ENCODE peak calls at places on chromosomes 2 and 18, in five cellular contexts. One of them, this sample, is unnamed.

GRCh38 chr2:241102239-241102803 is at the start of gene MTERF4:
- DNase-seq in mammary epithelial cell: peak; percentile 87
- DNase-seq in mesenchymal stem cell: peak; percentile 85
- DNase-seq in kidney: peak; percentile 96
- DNase-seq in IMR-90: peak; percentile 76
- DNase-seq in this sample: peak; percentile 83

GRCh38 chr2:219570924-219571310 is 422 bp downstream of the OBSL1 start:
- DNase-seq in mammary epithelial cell: peak; percentile 8
- DNase-seq in mesenchymal stem cell: no peak
- DNase-seq in kidney: peak; percentile 81
- DNase-seq in IMR-90: peak; percentile 12
- DNase-seq in this sample: no peak

GRCh38 chr2:167215595-167215994 is 327.3 kb downstream of the XIRP2 start:
- DNase-seq in mammary epithelial cell: no peak
- DNase-seq in mesenchymal stem cell: no peak
- DNase-seq in kidney: peak; percentile 75
- DNase-seq in IMR-90: no peak
- DNase-seq in this sample: no peak

GRCh38 chr2:125581561-125581960 is 1074.4 kb upstream of the GYPC start:
- DNase-seq in mammary epithelial cell: no peak
- DNase-seq in mesenchymal stem cell: no peak
- DNase-seq in kidney: no peak
- DNase-seq in IMR-90: no peak
- DNase-seq in this sample: no peak

GRCh38 chr2:4992226-4992625 is 700.0 kb upstream of the SOX11 start:
- DNase-seq in mammary epithelial cell: no peak
- DNase-seq in mesenchymal stem cell: no peak
- DNase-seq in kidney: no peak
- DNase-seq in IMR-90: no peak
- DNase-seq in this sample: no peak

GRCh38 chr2:208358758-208359631 is 47.6 kb upstream of the PTH2R start:
- DNase-seq in mammary epithelial cell: no peak
- DNase-seq in mesenchymal stem cell: no peak
- DNase-seq in kidney: no peak
- DNase-seq in IMR-90: no peak
- DNase-seq in this sample: no peak

GRCh38 chr2:25001329-25001637 is 29.5 kb upstream of the DNAJC27 start:
- DNase-seq in mammary epithelial cell: no peak
- DNase-seq in mesenchymal stem cell: no peak
- DNase-seq in kidney: no peak
- DNase-seq in IMR-90: no peak
- DNase-seq in this sample: no peak

GRCh38 chr2:241797441-241798080 is 11.4 kb upstream of the NEU4 start:
- DNase-seq in mammary epithelial cell: no peak
- DNase-seq in mesenchymal stem cell: no peak
- DNase-seq in kidney: no peak
- DNase-seq in IMR-90: no peak
- DNase-seq in this sample: no peak

GRCh38 chr2:108594132-108594981 is 60.1 kb downstream of the LIMS1 start:
- DNase-seq in mammary epithelial cell: peak; percentile 91
- DNase-seq in mesenchymal stem cell: peak; percentile 92
- DNase-seq in kidney: no peak
- DNase-seq in IMR-90: peak; percentile 93
- DNase-seq in this sample: peak; percentile 44

GRCh38 chr2:40483590-40483989 is 31.7 kb upstream of the SLC8A1 start:
- DNase-seq in mammary epithelial cell: no peak
- DNase-seq in mesenchymal stem cell: no peak
- DNase-seq in kidney: no peak
- DNase-seq in IMR-90: no peak
- DNase-seq in this sample: no peak

GRCh38 chr2:32832821-32833220 is 113.9 kb upstream of the LTBP1 start:
- DNase-seq in mammary epithelial cell: no peak
- DNase-seq in mesenchymal stem cell: peak; percentile 30
- DNase-seq in kidney: no peak
- DNase-seq in IMR-90: peak; percentile 80
- DNase-seq in this sample: peak; percentile 33

GRCh38 chr18:62282188-62282629 is 42.9 kb upstream of the TNFRSF11A start:
- DNase-seq in mammary epithelial cell: peak; percentile 6
- DNase-seq in mesenchymal stem cell: no peak
- DNase-seq in kidney: no peak
- DNase-seq in IMR-90: peak; percentile 84
- DNase-seq in this sample: no peak

GRCh38 chr18:79465392-79465991 is 69.8 kb downstream of the NFATC1 start:
- DNase-seq in mammary epithelial cell: no peak
- DNase-seq in mesenchymal stem cell: no peak
- DNase-seq in kidney: peak; percentile 80
- DNase-seq in IMR-90: no peak
- DNase-seq in this sample: peak; percentile 9

GRCh38 chr2:31129835-31130561 is 8.2 kb downstream of the GALNT14 start:
- DNase-seq in mammary epithelial cell: no peak
- DNase-seq in mesenchymal stem cell: no peak
- DNase-seq in kidney: no peak
- DNase-seq in IMR-90: no peak
- DNase-seq in this sample: no peak

GRCh38 chr2:164896634-164897033 is 55.0 kb upstream of the COBLL1 start:
- DNase-seq in mammary epithelial cell: peak; percentile 79
- DNase-seq in mesenchymal stem cell: peak; percentile 76
- DNase-seq in kidney: no peak
- DNase-seq in IMR-90: peak; percentile 82
- DNase-seq in this sample: no peak

GRCh38 chr2:200604571-200605255 is 18.9 kb downstream of the AOX1 start:
- DNase-seq in mammary epithelial cell: no peak
- DNase-seq in mesenchymal stem cell: peak; percentile 18
- DNase-seq in kidney: no peak
- DNase-seq in IMR-90: peak; percentile 30
- DNase-seq in this sample: no peak

GRCh38 chr2:11073251-11073650 is 82.0 kb upstream of the SLC66A3 start:
- DNase-seq in mammary epithelial cell: no peak
- DNase-seq in mesenchymal stem cell: peak; percentile 70
- DNase-seq in kidney: no peak
- DNase-seq in IMR-90: peak; percentile 50
- DNase-seq in this sample: peak; percentile 61

GRCh38 chr2:161044095-161044874 is 115.9 kb upstream of the TANK start:
- DNase-seq in mammary epithelial cell: no peak
- DNase-seq in mesenchymal stem cell: peak; percentile 71
- DNase-seq in kidney: no peak
- DNase-seq in IMR-90: peak; percentile 73
- DNase-seq in this sample: no peak

GRCh38 chr2:240372051-240372450 is 63.4 kb upstream of the GPC1 start:
- DNase-seq in mammary epithelial cell: no peak
- DNase-seq in mesenchymal stem cell: no peak
- DNase-seq in kidney: no peak
- DNase-seq in IMR-90: no peak
- DNase-seq in this sample: no peak

GRCh38 chr2:207073791-207074678 is 91.7 kb downstream of the KLF7 start:
- DNase-seq in mammary epithelial cell: no peak
- DNase-seq in mesenchymal stem cell: peak; percentile 53
- DNase-seq in kidney: no peak
- DNase-seq in IMR-90: peak; percentile 12
- DNase-seq in this sample: no peak

GRCh38 chr2:171878481-171878993 is 15.5 kb downstream of the SLC25A12 start:
- DNase-seq in mammary epithelial cell: peak; percentile 75
- DNase-seq in mesenchymal stem cell: peak; percentile 22
- DNase-seq in kidney: no peak
- DNase-seq in IMR-90: peak; percentile 73
- DNase-seq in this sample: no peak

GRCh38 chr2:11617527-11617926 is 52.5 kb downstream of the NTSR2 start:
- DNase-seq in mammary epithelial cell: no peak
- DNase-seq in mesenchymal stem cell: no peak
- DNase-seq in kidney: peak; percentile 46
- DNase-seq in IMR-90: no peak
- DNase-seq in this sample: no peak

GRCh38 chr2:104678181-104678580 is 175.7 kb upstream of the POU3F3 start:
- DNase-seq in mammary epithelial cell: no peak
- DNase-seq in mesenchymal stem cell: no peak
- DNase-seq in kidney: no peak
- DNase-seq in IMR-90: no peak
- DNase-seq in this sample: no peak

GRCh38 chr2:233034-233433 is 30.8 kb downstream of the SH3YL1 start:
- DNase-seq in mammary epithelial cell: no peak
- DNase-seq in mesenchymal stem cell: no peak
- DNase-seq in kidney: no peak
- DNase-seq in IMR-90: no peak
- DNase-seq in this sample: no peak

GRCh38 chr2:181807526-181807925 is 84.0 kb upstream of the ITPRID2 start:
- DNase-seq in mammary epithelial cell: no peak
- DNase-seq in mesenchymal stem cell: no peak
- DNase-seq in kidney: no peak
- DNase-seq in IMR-90: no peak
- DNase-seq in this sample: no peak

GRCh38 chr2:61727746-61728145 is 126.1 kb downstream of the FAM161A start:
- DNase-seq in mammary epithelial cell: no peak
- DNase-seq in mesenchymal stem cell: no peak
- DNase-seq in kidney: no peak
- DNase-seq in IMR-90: peak; percentile 22
- DNase-seq in this sample: no peak

GRCh38 chr2:167596072-167596471 is 651.3 kb downstream of the STK39 start:
- DNase-seq in mammary epithelial cell: no peak
- DNase-seq in mesenchymal stem cell: no peak
- DNase-seq in kidney: no peak
- DNase-seq in IMR-90: no peak
- DNase-seq in this sample: no peak

GRCh38 chr2:237733677-237734300 is 64.8 kb upstream of the RBM44 start:
- DNase-seq in mammary epithelial cell: no peak
- DNase-seq in mesenchymal stem cell: peak; percentile 65
- DNase-seq in kidney: no peak
- DNase-seq in IMR-90: no peak
- DNase-seq in this sample: no peak
- H3K9ac ChIP-seq in mammary epithelial cell: no peak overlapping the region
- H3K9ac ChIP-seq in mesenchymal stem cell: peak overlapping the region; percentile 15
- H3K9ac ChIP-seq in kidney: peak overlapping the region; percentile 44
- H3K9ac ChIP-seq in IMR-90: no peak overlapping the region
- H3K9ac ChIP-seq in this sample: no peak overlapping the region

DNA sequence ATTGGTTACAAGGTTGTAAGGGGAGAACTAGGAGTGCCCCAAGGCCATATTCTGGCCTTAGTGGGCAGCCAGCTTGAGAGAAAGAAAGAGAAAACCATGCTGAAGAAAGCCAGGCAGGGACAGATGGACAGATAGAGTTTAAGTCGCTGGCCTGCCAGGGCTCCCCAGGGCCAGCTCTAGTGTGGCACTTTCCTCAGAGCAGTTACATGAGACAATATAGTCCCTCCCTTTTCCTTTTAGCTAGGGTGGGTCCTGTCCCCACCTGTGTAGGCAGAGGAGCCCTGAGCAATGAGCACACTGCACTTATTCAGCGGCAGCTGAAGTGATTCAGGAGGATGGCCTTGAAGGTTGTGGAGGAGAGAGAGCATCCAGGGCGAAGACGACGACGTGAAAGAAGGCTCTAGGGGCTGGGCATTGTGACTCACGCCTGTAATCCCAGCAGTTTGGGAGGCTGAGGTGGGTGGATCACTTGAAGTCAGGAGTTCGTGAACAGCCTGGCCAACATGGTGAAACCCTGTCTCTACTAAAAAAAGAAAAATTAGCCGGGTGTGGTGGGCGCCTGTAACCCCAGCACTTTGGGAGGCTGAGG is 152.0 kb upstream of the SLC1A4 start:
- DNase-seq in mammary epithelial cell: peak; percentile 80
- DNase-seq in mesenchymal stem cell: peak; percentile 58
- DNase-seq in kidney: no peak
- DNase-seq in IMR-90: peak; percentile 76
- DNase-seq in this sample: no peak
- H3K9ac ChIP-seq in mammary epithelial cell: no peak overlapping the region
- H3K9ac ChIP-seq in mesenchymal stem cell: peak overlapping the region; percentile 83
- H3K9ac ChIP-seq in kidney: no peak overlapping the region
- H3K9ac ChIP-seq in IMR-90: no peak overlapping the region
- H3K9ac ChIP-seq in this sample: no peak overlapping the region

GRCh38 chr2:8154936-8155335 is 526.9 kb upstream of the ID2 start:
- DNase-seq in mammary epithelial cell: peak; percentile 28
- DNase-seq in mesenchymal stem cell: peak; percentile 56
- DNase-seq in kidney: no peak
- DNase-seq in IMR-90: peak; percentile 85
- DNase-seq in this sample: no peak

GRCh38 chr2:8152392-8153257 is 529.2 kb upstream of the ID2 start:
- DNase-seq in mammary epithelial cell: no peak
- DNase-seq in mesenchymal stem cell: no peak
- DNase-seq in kidney: no peak
- DNase-seq in IMR-90: no peak
- DNase-seq in this sample: no peak

GRCh38 chr2:8154270-8154669 is 527.6 kb upstream of the ID2 start:
- DNase-seq in mammary epithelial cell: peak; percentile 23
- DNase-seq in mesenchymal stem cell: no peak
- DNase-seq in kidney: no peak
- DNase-seq in IMR-90: no peak
- DNase-seq in this sample: no peak

GRCh38 chr2:8151888-8152287 is 530.0 kb upstream of the ID2 start:
- DNase-seq in mammary epithelial cell: no peak
- DNase-seq in mesenchymal stem cell: no peak
- DNase-seq in kidney: no peak
- DNase-seq in IMR-90: no peak
- DNase-seq in this sample: no peak

DNA sequence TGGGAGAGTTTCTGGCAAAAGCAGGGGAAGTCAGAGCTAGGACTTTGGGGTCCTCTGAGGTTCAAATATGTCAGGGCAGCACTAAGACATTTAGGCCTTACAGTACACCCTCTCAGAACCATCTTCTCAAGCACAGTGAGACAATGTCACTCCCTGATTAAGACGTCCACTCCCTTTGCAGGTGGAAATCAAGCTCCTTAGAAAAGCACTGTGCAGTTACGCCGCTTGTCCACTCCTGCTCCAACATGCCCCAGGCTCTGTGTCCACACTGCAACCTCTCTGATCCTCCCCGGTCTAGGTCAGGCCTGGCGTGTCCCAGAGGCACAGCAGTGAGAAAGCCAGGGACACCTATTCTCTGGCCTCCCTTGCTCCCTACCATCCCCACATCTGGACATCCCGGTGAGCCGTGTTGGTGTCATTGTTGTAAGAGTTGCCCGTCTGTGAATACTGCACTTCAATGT is 528.6 kb upstream of the ID2 start:
- DNase-seq in mammary epithelial cell: no peak
- DNase-seq in mesenchymal stem cell: no peak
- DNase-seq in kidney: no peak
- DNase-seq in IMR-90: no peak
- DNase-seq in this sample: no peak
- H3K9ac ChIP-seq in mammary epithelial cell: no peak overlapping the region
- H3K9ac ChIP-seq in mesenchymal stem cell: no peak overlapping the region
- H3K9ac ChIP-seq in kidney: no peak overlapping the region
- H3K9ac ChIP-seq in IMR-90: no peak overlapping the region
- H3K9ac ChIP-seq in this sample: no peak overlapping the region

GRCh38 chr18:23369231-23369630 is 83.9 kb upstream of the RIOK3 start:
- DNase-seq in mammary epithelial cell: no peak
- DNase-seq in mesenchymal stem cell: no peak
- DNase-seq in kidney: no peak
- DNase-seq in IMR-90: no peak
- DNase-seq in this sample: peak; percentile 12
- H3K9ac ChIP-seq in mammary epithelial cell: no peak overlapping the region
- H3K9ac ChIP-seq in mesenchymal stem cell: no peak overlapping the region
- H3K9ac ChIP-seq in kidney: no peak overlapping the region
- H3K9ac ChIP-seq in IMR-90: no peak overlapping the region
- H3K9ac ChIP-seq in this sample: no peak overlapping the region

This sample was measured in neuronal stem cell.